ENCODE peak calls at places on chromosomes 2 and 18, in seven cellular contexts. One of them, this sample, is unnamed.

GRCh38 chr2:21052044-21052443 is 8.2 kb upstream of the APOB start:
- DNase-seq in GM12865: no peak
- DNase-seq in AG10803: no peak
- DNase-seq in heart left ventricle: no peak
- DNase-seq in NCI-H1694: no peak
- DNase-seq in caudate nucleus: no peak
- DNase-seq in DMS53: peak
- DNase-seq in this sample: peak

GRCh38 chr2:68812256-68812655 is 58.9 kb downstream of the BMP10 start:
- DNase-seq in GM12865: no peak
- DNase-seq in AG10803: no peak
- DNase-seq in heart left ventricle: no peak
- DNase-seq in NCI-H1694: peak
- DNase-seq in caudate nucleus: no peak
- DNase-seq in DMS53: no peak
- DNase-seq in this sample: no peak

GRCh38 chr18:21051615-21052014 is 60.0 kb downstream of the ROCK1 start:
- DNase-seq in GM12865: no peak
- DNase-seq in AG10803: peak
- DNase-seq in heart left ventricle: no peak
- DNase-seq in NCI-H1694: no peak
- DNase-seq in caudate nucleus: no peak
- DNase-seq in DMS53: no peak
- DNase-seq in this sample: no peak

GRCh38 chr2:203751886-203752285 is 45.4 kb downstream of the CD28 start:
- DNase-seq in GM12865: no peak
- DNase-seq in AG10803: no peak
- DNase-seq in heart left ventricle: no peak
- DNase-seq in NCI-H1694: no peak
- DNase-seq in caudate nucleus: no peak
- DNase-seq in DMS53: no peak
- DNase-seq in this sample: no peak

GRCh38 chr18:22167471-22168151 is 1.8 kb upstream of the GATA6 start:
- DNase-seq in GM12865: no peak
- DNase-seq in AG10803: no peak
- DNase-seq in heart left ventricle: peak
- DNase-seq in NCI-H1694: no peak
- DNase-seq in caudate nucleus: no peak
- DNase-seq in DMS53: peak
- DNase-seq in this sample: peak

GRCh38 chr2:10337449-10337848 is 34.7 kb downstream of the HPCAL1 start:
- DNase-seq in GM12865: no peak
- DNase-seq in AG10803: no peak
- DNase-seq in heart left ventricle: no peak
- DNase-seq in NCI-H1694: no peak
- DNase-seq in caudate nucleus: no peak
- DNase-seq in DMS53: no peak
- DNase-seq in this sample: no peak

GRCh38 chr2:39379643-39380524 is 57.2 kb downstream of the MAP4K3 start:
- DNase-seq in GM12865: peak
- DNase-seq in AG10803: peak
- DNase-seq in heart left ventricle: no peak
- DNase-seq in NCI-H1694: peak
- DNase-seq in caudate nucleus: no peak
- DNase-seq in DMS53: peak
- DNase-seq in this sample: no peak

GRCh38 chr2:239910851-239911629 is 114.1 kb downstream of the NDUFA10 start:
- DNase-seq in GM12865: peak
- DNase-seq in AG10803: no peak
- DNase-seq in heart left ventricle: peak
- DNase-seq in NCI-H1694: no peak
- DNase-seq in caudate nucleus: no peak
- DNase-seq in DMS53: no peak
- DNase-seq in this sample: peak

GRCh38 chr18:71168576-71169145 is 879.8 kb downstream of the SOCS6 start:
- DNase-seq in GM12865: no peak
- DNase-seq in AG10803: no peak
- DNase-seq in heart left ventricle: no peak
- DNase-seq in NCI-H1694: no peak
- DNase-seq in caudate nucleus: no peak
- DNase-seq in DMS53: no peak
- DNase-seq in this sample: no peak

GRCh38 chr2:151410485-151410833 is 757 bp downstream of the RIF1 start:
- DNase-seq in GM12865: no peak
- DNase-seq in AG10803: no peak
- DNase-seq in heart left ventricle: peak
- DNase-seq in NCI-H1694: no peak
- DNase-seq in caudate nucleus: no peak
- DNase-seq in DMS53: peak
- DNase-seq in this sample: peak

GRCh38 chr2:180720861-180721260 is 259.5 kb upstream of the UBE2E3 start:
- DNase-seq in GM12865: no peak
- DNase-seq in AG10803: no peak
- DNase-seq in heart left ventricle: no peak
- DNase-seq in NCI-H1694: no peak
- DNase-seq in caudate nucleus: no peak
- DNase-seq in DMS53: no peak
- DNase-seq in this sample: no peak

GRCh38 chr2:208012449-208012848 is 12.9 kb downstream of the PLEKHM3 start:
- DNase-seq in GM12865: no peak
- DNase-seq in AG10803: no peak
- DNase-seq in heart left ventricle: peak
- DNase-seq in NCI-H1694: no peak
- DNase-seq in caudate nucleus: no peak
- DNase-seq in DMS53: no peak
- DNase-seq in this sample: no peak

GRCh38 chr2:23513881-23514793 is 129.2 kb downstream of the KLHL29 start:
- DNase-seq in GM12865: no peak
- DNase-seq in AG10803: no peak
- DNase-seq in heart left ventricle: no peak
- DNase-seq in NCI-H1694: no peak
- DNase-seq in caudate nucleus: no peak
- DNase-seq in DMS53: no peak
- DNase-seq in this sample: no peak

GRCh38 chr2:214019229-214019972 is 391.5 kb upstream of the VWC2L start:
- DNase-seq in GM12865: no peak
- DNase-seq in AG10803: peak
- DNase-seq in heart left ventricle: peak
- DNase-seq in NCI-H1694: no peak
- DNase-seq in caudate nucleus: no peak
- DNase-seq in DMS53: peak
- DNase-seq in this sample: no peak

GRCh38 chr2:33205693-33206434 is 259.1 kb downstream of the LTBP1 start:
- DNase-seq in GM12865: peak
- DNase-seq in AG10803: no peak
- DNase-seq in heart left ventricle: no peak
- DNase-seq in NCI-H1694: no peak
- DNase-seq in caudate nucleus: no peak
- DNase-seq in DMS53: no peak
- DNase-seq in this sample: no peak

GRCh38 chr2:149094217-149095015 is 55.9 kb downstream of the LYPD6B start:
- DNase-seq in GM12865: no peak
- DNase-seq in AG10803: peak
- DNase-seq in heart left ventricle: no peak
- DNase-seq in NCI-H1694: no peak
- DNase-seq in caudate nucleus: no peak
- DNase-seq in DMS53: no peak
- DNase-seq in this sample: no peak